ENCODE peak calls at places on chromosomes 6 and 20, in eight cellular contexts. B, C, X, K, I, F, M and A are unnamed samples.

GRCh38 chr20:51070635-51071034 is 47.7 kb upstream of the KCNG1 start:
- DNase-seq in I (no peak), B (no peak), M (no peak), F (no peak), C (no peak), K (no peak), X (no peak), A (no peak)

GRCh38 chr6:137697267-137697938 is 169.7 kb upstream of the TNFAIP3 start:
- DNase-seq in I (no peak), K (peak), C (peak), B (peak), X (no peak), F (peak), M (no peak), A (no peak)

GRCh38 chr6:3665608-3666007 is 85.9 kb downstream of the PXDC1 start:
- DNase-seq in F (no peak), I (no peak), X (no peak), C (no peak), M (no peak), K (no peak), B (no peak), A (no peak)

GRCh38 chr6:1094306-1094705 is 217.6 kb upstream of the FOXQ1 start:
- DNase-seq in X (no peak), F (peak), K (no peak), C (no peak), B (no peak), M (no peak), I (no peak), A (no peak)

GRCh38 chr20:25135031-25135430 is 53.1 kb upstream of the VSX1 start:
- DNase-seq in M (no peak), X (no peak), B (no peak), F (no peak), C (no peak), I (no peak), K (no peak), A (no peak)

GRCh38 chr6:51472745-51473483 is 614.5 kb downstream of the PKHD1 start:
- DNase-seq in I (no peak), F (no peak), C (no peak), K (no peak), B (no peak), X (no peak), M (no peak), A (no peak)

GRCh38 chr6:147752686-147753418 is 244.4 kb downstream of the SAMD5 start:
- DNase-seq in I (no peak), M (no peak), B (no peak), C (no peak), X (no peak), F (no peak), K (no peak), A (no peak)

GRCh38 chr6:83226517-83226916 is 33.4 kb downstream of the RWDD2A start:
- DNase-seq in B (no peak), C (no peak), K (no peak), X (no peak), I (no peak), F (peak), M (no peak), A (no peak)

GRCh38 chr20:58008413-58008812 is 220.0 kb downstream of the ANKRD60 start:
- DNase-seq in B (no peak), M (no peak), C (no peak), X (no peak), I (no peak), K (no peak), F (no peak), A (no peak)

GRCh38 chr6:104771258-104771832 is 88.4 kb downstream of the HACE1 start:
- DNase-seq in M (no peak), B (peak), F (no peak), C (peak), X (peak), I (peak), K (no peak), A (no peak)

GRCh38 chr6:71138416-71138815 is 150.2 kb upstream of the OGFRL1 start:
- DNase-seq in X (no peak), F (no peak), B (no peak), C (no peak), M (no peak), K (no peak), I (no peak), A (no peak)

GRCh38 chr20:52105573-52106422 is 85.8 kb downstream of the ZFP64 start:
- DNase-seq in M (no peak), F (peak), B (no peak), I (no peak), K (peak), X (no peak), C (no peak), A (peak)

GRCh38 chr20:62227977-62228958 is 8.2 kb upstream of the HRH3 start:
- DNase-seq in I (no peak), B (no peak), C (no peak), K (peak), M (no peak), F (no peak), X (no peak), A (no peak)

GRCh38 chr6:57097596-57097995 is 7.6 kb downstream of the ZNF451 start:
- DNase-seq in M (no peak), I (no peak), K (no peak), B (no peak), F (no peak), X (no peak), C (no peak), A (no peak)

GRCh38 chr6:6771964-6772363 is 183.4 kb downstream of the LY86 start:
- DNase-seq in K (no peak), I (no peak), X (no peak), C (no peak), F (no peak), M (no peak), B (no peak), A (no peak)

GRCh38 chr6:10266061-10266460 is 148.8 kb downstream of the TFAP2A start:
- DNase-seq in K (no peak), F (no peak), M (no peak), I (no peak), B (no peak), X (no peak), C (no peak), A (no peak)

GRCh38 chr6:95127266-95127665 is 450.1 kb upstream of the MANEA start:
- DNase-seq in X (no peak), F (no peak), C (no peak), I (no peak), K (no peak), M (no peak), B (no peak), A (no peak)

GRCh38 chr6:6749791-6750434 is 161.4 kb downstream of the LY86 start:
- DNase-seq in F (peak), B (no peak), X (no peak), I (no peak), C (peak), M (no peak), K (no peak), A (no peak)

GRCh38 chr20:47857994-47858557 is 72.8 kb upstream of the SULF2 start:
- DNase-seq in B (no peak), M (peak), I (no peak), C (peak), X (no peak), F (no peak), K (no peak), A (no peak)

GRCh38 chr6:116564921-116565872 is 6.1 kb upstream of the RWDD1 start:
- DNase-seq in X (no peak), M (no peak), I (no peak), B (no peak), K (no peak), F (no peak), C (no peak), A (no peak)

GRCh38 chr6:82525775-82526515 is 162.3 kb downstream of the TPBG start:
- DNase-seq in C (no peak), X (no peak), I (no peak), K (no peak), M (no peak), F (no peak), B (no peak), A (no peak)

GRCh38 chr20:6120491-6120988 is 2.3 kb downstream of the FERMT1 start:
- DNase-seq in F (no peak), K (no peak), B (no peak), M (no peak), I (no peak), C (no peak), X (no peak), A (no peak)

GRCh38 chr6:41663558-41663957 is 25.3 kb downstream of the MDFI start:
- DNase-seq in F (no peak), B (no peak), C (no peak), I (no peak), K (no peak), M (no peak), X (no peak), A (no peak)

GRCh38 chr6:35065441-35065800 is 75.7 kb downstream of the TCP11 start:
- DNase-seq in M (no peak), X (no peak), C (no peak), K (no peak), B (no peak), F (no peak), I (no peak), A (no peak)

GRCh38 chr20:62404112-62404665 is 2.9 kb downstream of the CABLES2 start:
- DNase-seq in C (no peak), B (no peak), M (no peak), X (no peak), I (no peak), F (no peak), K (no peak), A (no peak)

GRCh38 chr6:138988469-138988834 is 399 bp upstream of the REPS1 start:
- DNase-seq in I (no peak), K (no peak), X (no peak), M (no peak), F (peak), B (peak), C (no peak), A (no peak)

GRCh38 chr20:25018425-25018824 is 25.9 kb upstream of the APMAP start:
- DNase-seq in K (no peak), F (no peak), B (no peak), M (no peak), C (no peak), X (no peak), I (no peak), A (no peak)

GRCh38 chr6:63319911-63320310 is at the start of gene LGSN:
- DNase-seq in C (no peak), F (no peak), X (no peak), B (no peak), I (no peak), M (no peak), K (no peak), A (no peak)

GRCh38 chr20:16713056-16713455 is 16.8 kb upstream of the SNRPB2 start:
- DNase-seq in B (no peak), X (no peak), I (no peak), C (no peak), K (no peak), F (no peak), M (no peak), A (no peak)
- TF ChIP-seq CTCF in B (no peak), X (no peak), I (no peak), C (no peak), K (no peak), F (no peak), M (no peak), A (no peak)

GRCh38 chr20:40424695-40425094 is 264.3 kb downstream of the MAFB start:
- DNase-seq in M (no peak), B (no peak), K (no peak), I (no peak), F (no peak), X (no peak), C (no peak), A (no peak)
- TF ChIP-seq CTCF in M (no peak), B (no peak), K (no peak), I (no peak), F (no peak), X (no peak), C (no peak), A (no peak)

DNA sequence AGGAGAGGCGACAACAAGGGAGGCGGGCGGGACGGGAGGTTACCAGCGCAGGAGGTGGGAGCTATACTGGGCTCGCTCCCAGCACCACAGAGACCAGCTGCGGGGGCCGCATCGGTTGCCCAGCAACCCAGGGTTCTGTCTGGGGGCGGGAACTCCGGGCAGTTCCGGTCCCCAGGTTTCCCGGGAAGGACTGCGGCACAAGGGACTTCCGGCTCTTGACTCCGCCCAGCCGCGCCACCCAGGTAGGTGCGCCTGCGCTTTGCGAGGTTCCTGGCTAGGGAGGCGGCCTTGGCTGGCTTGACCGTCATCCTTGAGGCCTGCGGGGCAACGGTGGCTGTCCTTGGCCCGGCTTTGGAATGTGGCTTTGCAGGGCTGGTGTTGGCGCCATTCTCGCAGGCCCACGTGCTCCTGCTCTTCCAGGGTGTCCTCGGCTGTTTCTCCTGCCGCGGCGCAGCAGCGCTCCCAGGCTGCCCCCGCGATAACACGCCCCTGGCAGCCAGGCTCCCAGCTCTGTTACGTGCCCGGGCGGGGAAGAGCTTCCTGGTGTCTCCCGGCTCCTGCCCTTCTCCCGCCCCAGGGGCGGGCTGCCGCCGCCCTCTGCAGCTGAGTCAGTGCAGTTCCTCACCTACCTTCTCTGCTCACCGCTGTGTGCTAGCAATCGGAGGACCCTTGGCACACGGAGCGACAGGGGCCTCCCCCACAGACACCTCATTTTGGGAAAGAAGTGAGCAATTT is at the start of gene RSPH3:
- DNase-seq in I (peak), X (peak), M (peak), K (peak), B (peak), C (peak), F (peak), A (peak)
- TF ChIP-seq CTCF in I (peak), X (peak), M (peak), K (no peak), B (no peak), C (peak), F (no peak), A (no peak)

GRCh38 chr20:18587665-18588553 is at the start of gene DTD1:
- DNase-seq in M (peak), K (peak), I (peak), B (peak), C (peak), F (peak), X (peak), A (peak)

GRCh38 chr20:18590163-18590562 is 2.3 kb downstream of the DTD1 start:
- DNase-seq in I (no peak), X (no peak), M (no peak), B (no peak), C (no peak), K (no peak), F (no peak), A (no peak)

GRCh38 chr20:18585134-18585533 is 2.7 kb upstream of the DTD1 start:
- DNase-seq in M (no peak), K (peak), B (no peak), C (no peak), X (no peak), F (no peak), I (peak), A (no peak)

GRCh38 chr20:18588554-18589043 is 745 bp downstream of the DTD1 start:
- DNase-seq in M (no peak), X (no peak), F (no peak), K (peak), C (no peak), I (no peak), B (no peak), A (no peak)
- TF ChIP-seq CTCF in M (no peak), X (no peak), F (no peak), K (no peak), C (no peak), I (no peak), B (no peak), A (no peak)